ENCODE peak calls at places on chromosomes 3 and 15, in eight cellular contexts. L, U, N, B, M, A, S and F are unnamed samples.

GRCh38 chr15:72341361-72341760 is 21.4 kb upstream of the CELF6 start:
- DNase-seq in L (no peak), U (no peak), N (no peak), B (no peak), M (no peak), A (no peak), S (no peak), F (no peak)

GRCh38 chr15:34275154-34275553 is 50.3 kb downstream of the EMC4 start:
- DNase-seq in L (peak; percentile 58), U (no peak), N (no peak), B (no peak), M (no peak), A (no peak), S (no peak), F (no peak)

GRCh38 chr3:183514048-183514447 is 41.5 kb downstream of the KLHL6 start:
- DNase-seq in L (no peak), U (no peak), N (no peak), B (no peak), M (no peak), A (no peak), S (no peak), F (no peak)

GRCh38 chr3:15923640-15924405 is 126.0 kb upstream of the ANKRD28 start:
- DNase-seq in L (peak; percentile 7), U (no peak), N (no peak), B (no peak), M (no peak), A (no peak), S (no peak), F (no peak)

GRCh38 chr3:190860531-190860930 is 2.0 kb downstream of the GMNC start:
- DNase-seq in L (no peak), U (no peak), N (no peak), B (no peak), M (no peak), A (no peak), S (no peak), F (no peak)

GRCh38 chr3:13279532-13279910 is 140.6 kb downstream of the NUP210 start:
- DNase-seq in L (no peak), U (no peak), N (no peak), B (peak; percentile 31), M (no peak), A (no peak), S (no peak), F (no peak)

GRCh38 chr15:48940508-48940907 is 23.2 kb downstream of the SHC4 start:
- DNase-seq in L (peak; percentile 100), U (no peak), N (no peak), B (no peak), M (no peak), A (no peak), S (no peak), F (no peak)

GRCh38 chr15:68241088-68241935 is 11.8 kb upstream of the CLN6 start:
- DNase-seq in L (no peak), U (no peak), N (no peak), B (no peak), M (no peak), A (no peak), S (no peak), F (no peak)

DNA sequence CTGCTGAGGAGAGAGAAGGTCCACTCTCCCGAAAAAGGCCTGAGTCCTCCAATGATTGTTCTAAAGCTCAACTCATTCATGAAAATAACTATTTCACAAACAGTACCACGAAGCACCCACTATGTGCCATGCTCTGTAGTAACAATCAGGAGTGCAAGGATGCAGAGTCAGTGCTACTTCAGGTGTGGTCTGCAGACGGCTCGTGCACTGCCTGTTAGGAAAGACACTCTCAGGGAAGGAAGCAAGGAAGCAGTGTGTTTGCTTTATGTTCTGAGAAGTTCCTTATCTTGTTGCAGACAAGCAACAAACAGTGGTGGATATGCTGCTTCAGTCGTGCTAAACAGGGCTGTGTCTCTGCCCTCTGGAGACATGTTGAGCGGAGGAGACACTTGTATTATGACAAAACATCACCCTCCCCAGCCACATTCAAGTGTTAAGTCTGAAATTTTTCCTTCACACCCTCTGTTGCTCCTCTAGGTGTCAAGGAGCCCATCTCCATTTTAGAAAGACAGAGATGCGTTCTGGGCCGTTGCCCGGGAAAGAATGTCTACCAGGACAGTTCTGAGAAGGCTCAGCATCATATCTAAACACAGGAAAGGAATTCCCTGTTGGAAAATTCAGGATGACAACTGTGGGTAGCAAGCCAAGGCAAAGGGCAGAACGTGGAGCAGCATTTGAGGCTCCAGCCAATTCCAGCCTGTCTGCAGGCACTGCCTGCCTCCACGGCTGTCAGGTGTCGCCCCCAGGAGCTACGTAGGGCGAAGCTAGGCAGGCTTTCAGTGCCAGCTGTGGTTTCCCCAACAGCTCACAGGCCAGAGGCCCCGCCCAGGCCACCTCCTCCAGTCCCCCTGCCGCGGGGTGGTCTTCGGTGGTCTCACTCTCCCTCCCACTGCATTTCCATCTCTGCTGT is 13.4 kb upstream of the ATP10A start:
- DNase-seq in L (no peak), U (no peak), N (no peak), B (no peak), M (no peak), A (no peak), S (no peak), F (no peak)
- TF ChIP-seq POLR2A in L (no peak), U (no peak), N (no peak), B (no peak), M (no peak), A (no peak), S (no peak), F (no peak)

GRCh38 chr15:82749951-82750830 is 40.5 kb upstream of the AP3B2 start:
- DNase-seq in L (peak; percentile 94), U (peak; percentile 88), N (peak; percentile 94), B (peak; percentile 88), M (peak; percentile 91), A (peak; percentile 93), S (peak; percentile 94), F (peak; percentile 64)
- TF ChIP-seq POLR2A in L (peak; percentile 77), U (peak; percentile 72), N (peak; percentile 85), B (peak; percentile 54), M (no peak), A (peak; percentile 82), S (peak; percentile 93), F (peak; percentile 93)

GRCh38 chr3:60277376-60277800 is 973.9 kb downstream of the FHIT start:
- DNase-seq in L (no peak), U (no peak), N (no peak), B (no peak), M (no peak), A (no peak), S (no peak), F (no peak)
- TF ChIP-seq POLR2A in L (no peak), U (no peak), N (no peak), B (no peak), M (no peak), A (no peak), S (no peak), F (no peak)

DNA sequence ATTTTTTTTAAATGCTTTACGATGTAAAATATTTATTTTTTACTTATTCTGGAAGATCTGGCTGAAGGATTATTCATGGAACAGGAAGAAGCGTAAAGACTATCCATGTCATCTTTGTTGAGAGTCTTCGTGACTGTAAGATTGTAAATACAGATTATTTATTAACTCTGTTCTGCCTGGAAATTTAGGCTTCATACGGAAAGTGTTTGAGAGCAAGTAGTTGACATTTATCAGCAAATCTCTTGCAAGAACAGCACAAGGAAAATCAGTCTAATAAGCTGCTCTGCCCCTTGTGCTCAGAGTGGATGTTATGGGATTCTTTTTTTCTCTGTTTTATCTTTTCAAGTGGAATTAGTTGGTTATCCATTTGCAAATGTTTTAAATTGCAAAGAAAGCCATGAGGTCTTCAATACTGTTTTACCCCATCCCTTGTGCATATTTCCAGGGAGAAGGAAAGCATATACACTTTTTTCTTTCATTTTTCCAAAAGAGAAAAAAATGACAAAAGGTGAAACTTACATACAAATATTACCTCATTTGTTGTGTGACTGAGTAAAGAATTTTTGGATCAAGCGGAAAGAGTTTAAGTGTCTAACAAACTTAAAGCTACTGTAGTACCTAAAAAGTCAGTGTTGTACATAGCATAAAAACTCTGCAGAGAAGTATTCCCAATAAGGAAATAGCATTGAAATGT is 15.6 kb downstream of the THBS1 start:
- DNase-seq in L (peak; percentile 52), U (no peak), N (no peak), B (no peak), M (no peak), A (no peak), S (no peak), F (no peak)
- TF ChIP-seq POLR2A in L (peak; percentile 72), U (no peak), N (no peak), B (no peak), M (no peak), A (no peak), S (no peak), F (no peak)

GRCh38 chr3:186614597-186615483 is 2.0 kb downstream of the AHSG start:
- DNase-seq in L (peak; percentile 66), U (peak; percentile 70), N (peak; percentile 80), B (peak; percentile 76), M (peak; percentile 83), A (peak; percentile 77), S (peak; percentile 79), F (peak; percentile 58)
- TF ChIP-seq POLR2A in L (no peak), U (no peak), N (no peak), B (no peak), M (no peak), A (no peak), S (no peak), F (no peak)

GRCh38 chr15:40564591-40565332 is at the start of gene CCDC32:
- DNase-seq in L (peak; percentile 98), U (peak; percentile 97), N (peak; percentile 99), B (peak; percentile 97), M (peak; percentile 97), A (peak; percentile 97), S (peak; percentile 99), F (peak; percentile 94)
- TF ChIP-seq POLR2A in L (peak; percentile 85), U (peak; percentile 81), N (peak; percentile 87), B (peak; percentile 74), M (no peak), A (peak; percentile 88), S (peak; percentile 94), F (peak; percentile 84)

GRCh38 chr3:152375546-152375945 is 106.8 kb downstream of the MBNL1 start:
- DNase-seq in L (peak; percentile 67), U (no peak), N (no peak), B (no peak), M (no peak), A (no peak), S (no peak), F (no peak)
- TF ChIP-seq POLR2A in L (no peak), U (no peak), N (no peak), B (no peak), M (no peak), A (no peak), S (no peak), F (no peak)